ENCODE peak calls at places on chromosomes 6 and 20, in six cellular contexts. O is RPMI7951, E is DMS79 treated with DMSO at 0.1 percent for 48 hours, U is lower lobe of right lung, J is NCI-H345, X is NCI-H774. C is an unnamed sample.

GRCh38 chr6:39849764-39850163 is 57.6 kb downstream of the DAAM2 start:
- DNase-seq in X (no peak), U (no peak), E (no peak), O (peak; percentile 16), J (no peak), C (no peak)

GRCh38 chr6:1518855-1519254 is 90.9 kb upstream of the FOXC1 start:
- DNase-seq in U (no peak), J (no peak), E (no peak), X (no peak), O (no peak), C (no peak)

GRCh38 chr20:12453711-12454110 is 536.0 kb downstream of the BTBD3 start:
- DNase-seq in X (no peak), U (no peak), E (no peak), J (no peak), O (no peak), C (no peak)

GRCh38 chr6:28105286-28105685 is 19.1 kb upstream of the ZSCAN16 start:
- DNase-seq in J (no peak), O (peak; percentile 30), X (no peak), E (no peak), U (no peak), C (no peak)

GRCh38 chr6:43807228-43808061 is 37.4 kb downstream of the VEGFA start:
- DNase-seq in U (peak; percentile 69), X (no peak), O (peak; percentile 75), E (no peak), J (no peak), C (no peak)

GRCh38 chr20:7348253-7348652 is 580.8 kb downstream of the BMP2 start:
- DNase-seq in J (no peak), X (no peak), U (no peak), O (no peak), E (no peak), C (no peak)

GRCh38 chr6:41374618-41375590 is 39.5 kb downstream of the NCR2 start:
- DNase-seq in J (no peak), O (no peak), U (no peak), X (no peak), E (no peak), C (no peak)

GRCh38 chr6:84728602-84729001 is 35.8 kb downstream of the TBX18 start:
- DNase-seq in X (no peak), U (no peak), E (no peak), O (peak; percentile 51), J (no peak), C (no peak)

GRCh38 chr6:153001767-153002612 is 519 bp downstream of the MTRF1L start:
- DNase-seq in U (no peak), J (no peak), X (no peak), O (peak; percentile 24), E (no peak), C (no peak)

GRCh38 chr6:143283887-143284640 is 166.4 kb downstream of the ADAT2 start:
- DNase-seq in J (no peak), X (no peak), E (no peak), U (no peak), O (no peak), C (no peak)

GRCh38 chr20:46161921-46162320 is 43.8 kb downstream of the CD40 start:
- DNase-seq in U (no peak), E (no peak), J (no peak), X (no peak), O (no peak), C (no peak)

GRCh38 chr6:40640591-40641293 is 53.6 kb upstream of the LRFN2 start:
- DNase-seq in O (peak; percentile 74), X (no peak), U (no peak), J (peak; percentile 29), E (peak; percentile 93), C (no peak)

GRCh38 chr6:15901141-15902115 is 227.5 kb upstream of the MYLIP start:
- DNase-seq in J (no peak), O (peak; percentile 86), X (no peak), E (no peak), U (no peak), C (no peak)

GRCh38 chr20:2093200-2093781 is 8.3 kb upstream of the STK35 start:
- DNase-seq in X (no peak), O (no peak), U (no peak), J (peak; percentile 59), E (no peak), C (no peak)

GRCh38 chr20:46169245-46170171 is 51.4 kb downstream of the CD40 start:
- DNase-seq in O (no peak), U (no peak), X (no peak), E (no peak), J (no peak), C (no peak)

GRCh38 chr6:115838763-115839401 is 221.8 kb downstream of the FRK start:
- DNase-seq in X (no peak), U (no peak), E (no peak), J (no peak), O (peak; percentile 41), C (no peak)

GRCh38 chr6:166567107-166567506 is 19.4 kb downstream of the RAMACL start:
- DNase-seq in O (peak; percentile 95), U (no peak), J (no peak), X (no peak), E (no peak), C (peak; percentile 90)

GRCh38 chr6:39568896-39569295 is 156.3 kb downstream of the KIF6 start:
- DNase-seq in J (no peak), E (no peak), X (no peak), O (peak; percentile 66), U (no peak), C (no peak)

GRCh38 chr6:14728396-14729024 is 517.4 kb upstream of the JARID2 start:
- DNase-seq in E (no peak), J (no peak), U (peak; percentile 57), O (peak; percentile 82), X (no peak), C (no peak)

GRCh38 chr20:33490023-33490933 is at the start of gene CBFA2T2:
- DNase-seq in J (peak; percentile 70), E (peak; percentile 30), O (no peak), U (peak; percentile 83), X (no peak), C (peak; percentile 90)